ENCODE peak calls at places on chromosomes 3 and 15, in ten cellular contexts. Y, Q, F, O, S, T, Z, K, E and M are unnamed samples. For H3K4me1, the result is how much of the 10 kb centered on the place peaks cover.

GRCh38 chr15:70077436-70077835 is 20.3 kb downstream of the TLE3 start:
- DNase-seq in Y (no peak), Q (peak), F (no peak), O (no peak), S (no peak), T (no peak), Z (no peak), K (peak), E (no peak), M (no peak)

GRCh38 chr3:23944007-23944760 is 902 bp upstream of the NR1D2 start:
- DNase-seq in Y (no peak), Q (no peak), F (no peak), O (no peak), S (no peak), T (no peak), Z (no peak), K (no peak), E (no peak), M (no peak)

GRCh38 chr15:51812598-51812997 is 16.9 kb upstream of the TMOD3 start:
- DNase-seq in Y (no peak), Q (no peak), F (no peak), O (no peak), S (no peak), T (no peak), Z (no peak), K (no peak), E (no peak), M (no peak)

GRCh38 chr3:195259146-195259563 is 11.8 kb downstream of the XXYLT1 start:
- DNase-seq in Y (no peak), Q (no peak), F (peak), O (no peak), S (no peak), T (no peak), Z (peak), K (no peak), E (no peak), M (no peak)

GRCh38 chr15:64112077-64112772 is 16.4 kb downstream of the SNX1 start:
- DNase-seq in Y (no peak), Q (no peak), F (no peak), O (no peak), S (no peak), T (no peak), Z (no peak), K (no peak), E (no peak), M (no peak)

GRCh38 chr3:170033489-170033888 is 4.3 kb upstream of the GPR160 start:
- DNase-seq in Y (no peak), Q (no peak), F (no peak), O (peak), S (peak), T (no peak), Z (no peak), K (no peak), E (no peak), M (no peak)

GRCh38 chr3:100413619-100414018 is 12.3 kb downstream of the LNP1 start:
- DNase-seq in Y (no peak), Q (no peak), F (no peak), O (no peak), S (no peak), T (no peak), Z (no peak), K (no peak), E (no peak), M (no peak)

GRCh38 chr3:78690806-78691205 is 1077.0 kb downstream of the ROBO1 start:
- DNase-seq in Y (no peak), Q (no peak), F (no peak), O (no peak), S (no peak), T (no peak), Z (no peak), K (no peak), E (no peak), M (no peak)

GRCh38 chr3:187360523-187361060 is 7.6 kb upstream of the RTP4 start:
- DNase-seq in Y (no peak), Q (no peak), F (no peak), O (no peak), S (no peak), T (no peak), Z (no peak), K (no peak), E (peak), M (no peak)

GRCh38 chr15:39456113-39456512 is 124.8 kb upstream of the THBS1 start:
- DNase-seq in Y (no peak), Q (no peak), F (no peak), O (no peak), S (no peak), T (no peak), Z (no peak), K (no peak), E (no peak), M (no peak)

GRCh38 chr3:194967126-194968117 is 281.7 kb downstream of the FAM43A start:
- DNase-seq in Y (no peak), Q (no peak), F (no peak), O (peak), S (no peak), T (no peak), Z (peak), K (no peak), E (no peak), M (no peak)

GRCh38 chr15:71647479-71647792 is 162.9 kb upstream of the NR2E3 start:
- DNase-seq in Y (no peak), Q (no peak), F (no peak), O (no peak), S (no peak), T (no peak), Z (no peak), K (no peak), E (no peak), M (no peak)

GRCh38 chr3:98733055-98733777 is 29.9 kb upstream of the ST3GAL6 start:
- DNase-seq in Y (peak), Q (peak), F (peak), O (peak), S (no peak), T (no peak), Z (no peak), K (peak), E (peak), M (peak)

GRCh38 chr3:152349397-152349796 is 80.7 kb downstream of the MBNL1 start:
- DNase-seq in Y (no peak), Q (no peak), F (peak), O (no peak), S (no peak), T (no peak), Z (no peak), K (no peak), E (no peak), M (no peak)

GRCh38 chr3:52431459-52432223 is 13.3 kb downstream of the SEMA3G start:
- DNase-seq in Y (no peak), Q (peak), F (no peak), O (no peak), S (no peak), T (no peak), Z (no peak), K (no peak), E (no peak), M (no peak)

DNA sequence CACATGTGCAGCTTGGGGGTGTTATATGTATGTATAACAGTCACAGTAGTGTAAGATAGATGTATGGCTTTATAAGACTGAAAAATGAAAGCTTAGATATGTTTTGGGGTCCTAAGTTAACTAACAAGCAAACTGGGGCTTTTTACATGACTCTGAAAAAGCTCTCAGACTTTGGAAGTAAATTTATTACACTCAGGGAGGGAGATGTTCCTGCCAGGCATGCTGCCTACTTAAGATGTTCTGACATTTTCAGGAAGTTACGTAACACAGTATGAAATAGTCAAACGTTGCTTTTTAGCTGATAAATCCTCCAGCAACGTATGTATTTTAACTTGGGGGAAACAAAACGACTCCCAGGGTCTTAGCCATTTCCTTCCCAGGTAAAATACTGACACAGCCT is 1.7 kb upstream of the IFT57 start:
- DNase-seq in Y (no peak), Q (no peak), F (no peak), O (no peak), S (no peak), T (no peak), Z (no peak), K (no peak), E (no peak), M (no peak)
- H3K4me3 ChIP-seq in Y (no peak), Q (no peak), F (no peak), O (no peak), S (peak), T (no peak), Z (no peak), K (peak), E (peak), M (no peak)

GRCh38 chr3:71393093-71393492 is 190.4 kb downstream of the FOXP1 start:
- DNase-seq in Y (no peak), Q (no peak), F (no peak), O (no peak), S (no peak), T (no peak), Z (no peak), K (no peak), E (no peak), M (no peak)
- H3K4me1 ChIP-seq in Y (under half), Q (under half), F (under half), O (under half), S (half or more), T (under half), Z (under half), K (under half), E (under half), M (under half)

GRCh38 chr3:3081659-3082546 is 28.3 kb downstream of the IL5RA start:
- DNase-seq in Y (no peak), Q (no peak), F (no peak), O (no peak), S (no peak), T (no peak), Z (no peak), K (no peak), E (no peak), M (no peak)

GRCh38 chr3:3082547-3082924 is 27.6 kb downstream of the IL5RA start:
- DNase-seq in Y (no peak), Q (no peak), F (no peak), O (no peak), S (no peak), T (no peak), Z (no peak), K (no peak), E (no peak), M (no peak)

GRCh38 chr3:3084890-3085289 is 25.3 kb downstream of the IL5RA start:
- DNase-seq in Y (no peak), Q (no peak), F (no peak), O (no peak), S (no peak), T (no peak), Z (no peak), K (no peak), E (no peak), M (no peak)

GRCh38 chr3:3085782-3086181 is 24.4 kb downstream of the IL5RA start:
- DNase-seq in Y (no peak), Q (no peak), F (no peak), O (no peak), S (no peak), T (no peak), Z (no peak), K (no peak), E (no peak), M (no peak)

DNA sequence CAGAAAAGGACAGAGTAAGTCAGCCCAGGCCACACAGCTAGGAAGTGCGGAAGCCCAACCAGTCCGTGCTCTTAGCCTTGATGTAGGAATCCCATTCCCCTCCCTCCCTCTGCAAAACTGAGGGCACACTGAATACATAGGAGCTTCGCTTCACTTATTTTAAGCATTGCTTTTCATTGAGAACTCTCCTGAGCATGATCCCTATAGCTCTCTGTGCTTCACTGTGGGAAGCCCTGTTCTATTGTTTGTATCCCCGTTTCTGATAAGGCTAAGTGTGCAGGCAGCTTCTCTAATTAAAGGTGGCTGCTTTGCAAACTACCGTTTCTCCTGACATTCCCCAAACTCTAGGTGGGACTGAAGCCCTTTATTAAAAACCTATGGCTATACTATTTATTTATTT is 29.9 kb downstream of the IL5RA start:
- DNase-seq in Y (no peak), Q (no peak), F (no peak), O (no peak), S (no peak), T (no peak), Z (no peak), K (no peak), E (peak), M (no peak)
- H3K27ac ChIP-seq in Y (no peak), Q (no peak), F (no peak), O (no peak), S (no peak), T (no peak), Z (no peak), K (no peak), E (no peak), M (no peak)

GRCh38 chr15:74724570-74725240 is 623 bp downstream of the CYP1A1 start:
- DNase-seq in Y (no peak), Q (no peak), F (no peak), O (no peak), S (no peak), T (no peak), Z (no peak), K (no peak), E (no peak), M (no peak)
- H3K4me3 ChIP-seq in Y (no peak), Q (no peak), F (no peak), O (no peak), S (no peak), T (no peak), Z (no peak), K (no peak), E (no peak), M (no peak)

DNA sequence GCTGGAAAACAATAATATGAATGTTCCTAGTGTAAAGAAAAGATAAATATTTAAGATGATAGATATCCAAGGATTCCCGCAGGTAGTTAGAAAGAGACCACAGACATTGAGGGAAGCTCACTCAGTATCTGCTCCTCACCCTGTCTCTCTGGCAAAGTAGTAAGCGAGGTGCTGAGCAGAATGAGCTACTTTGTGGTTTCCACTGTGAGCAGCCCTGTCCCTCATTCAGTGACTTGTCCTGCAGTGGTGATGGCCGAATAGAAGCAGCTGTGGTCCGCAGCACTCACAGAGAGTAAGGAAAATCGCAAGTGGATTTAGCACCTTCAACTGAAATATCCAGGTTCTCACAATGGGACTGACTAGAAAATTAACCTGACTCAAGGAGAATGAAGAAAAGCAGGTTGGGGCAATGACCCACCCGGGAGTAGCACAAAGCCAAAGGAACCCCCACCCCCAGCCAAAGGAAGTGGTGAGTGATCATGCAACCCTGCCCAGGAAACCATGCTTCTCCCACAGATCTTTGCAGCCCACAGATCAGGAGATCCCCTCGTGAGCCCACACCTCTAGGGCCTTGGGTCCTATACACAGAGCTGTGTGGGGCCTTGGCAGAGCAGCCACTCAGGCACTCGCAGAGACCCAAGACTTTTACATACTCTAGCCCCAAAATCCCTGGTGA is 21.8 kb upstream of the SLC25A38 start:
- DNase-seq in Y (no peak), Q (no peak), F (no peak), O (no peak), S (peak), T (no peak), Z (no peak), K (no peak), E (no peak), M (no peak)
- H3K4me1 ChIP-seq in Y (under half), Q (under half), F (under half), O (under half), S (under half), T (under half), Z (under half), K (under half), E (under half), M (under half)

GRCh38 chr15:37095197-37095992 is 5.0 kb downstream of the MEIS2 start:
- DNase-seq in Y (no peak), Q (peak), F (no peak), O (no peak), S (no peak), T (no peak), Z (no peak), K (no peak), E (peak), M (peak)
- H3K27ac ChIP-seq in Y (no peak), Q (peak), F (no peak), O (peak), S (no peak), T (no peak), Z (peak), K (no peak), E (no peak), M (peak)

DNA sequence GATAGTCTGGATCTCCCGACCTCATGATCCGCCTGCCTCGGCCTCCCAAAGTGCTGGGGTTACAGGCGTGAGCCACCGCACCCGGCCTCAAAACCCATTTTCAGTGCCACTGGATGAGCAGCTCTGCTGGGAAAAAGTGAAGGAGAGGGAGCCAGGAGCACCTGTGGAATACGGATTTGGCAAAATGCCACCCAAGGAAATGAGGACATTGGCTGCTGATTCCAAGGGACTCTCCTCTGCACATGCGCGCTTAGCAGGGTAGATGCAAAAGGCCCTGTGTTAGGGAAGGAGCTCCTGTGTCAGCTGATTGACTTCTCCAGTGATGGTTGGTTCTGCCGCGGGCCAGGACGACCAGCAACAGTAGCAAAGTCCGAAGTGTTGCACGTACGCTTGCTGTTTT is 43.4 kb upstream of the IGF1R start:
- DNase-seq in Y (no peak), Q (no peak), F (no peak), O (no peak), S (no peak), T (no peak), Z (no peak), K (no peak), E (no peak), M (no peak)
- H3K4me3 ChIP-seq in Y (no peak), Q (no peak), F (no peak), O (no peak), S (no peak), T (no peak), Z (no peak), K (no peak), E (no peak), M (no peak)

DNA sequence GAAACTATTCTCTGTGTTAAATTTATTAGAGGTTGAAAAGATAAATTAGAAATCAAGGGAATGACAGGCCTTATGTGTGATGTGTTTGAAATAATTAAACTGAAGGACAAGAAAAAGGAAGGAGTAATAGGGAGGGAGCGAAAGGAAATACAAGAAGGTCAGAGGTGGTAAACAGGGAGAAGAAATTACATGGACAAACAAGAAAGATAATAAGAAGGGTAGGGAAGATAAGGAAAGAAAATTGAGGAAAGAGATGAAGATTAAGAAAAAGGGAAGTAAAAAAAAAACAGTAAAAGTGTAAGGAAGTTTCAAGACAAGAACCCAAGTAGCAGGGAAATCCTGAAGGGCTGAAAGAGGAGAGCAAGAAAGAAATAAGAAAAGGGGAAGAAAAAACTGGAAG is 26.2 kb upstream of the ANXA2 start:
- DNase-seq in Y (no peak), Q (no peak), F (no peak), O (no peak), S (no peak), T (no peak), Z (no peak), K (no peak), E (no peak), M (no peak)
- H3K4me1 ChIP-seq in Y (half or more), Q (under half), F (half or more), O (under half), S (under half), T (under half), Z (under half), K (under half), E (under half), M (under half)

GRCh38 chr3:42264399-42265058 is 1.5 kb downstream of the CCK start:
- DNase-seq in Y (no peak), Q (peak), F (no peak), O (peak), S (no peak), T (peak), Z (no peak), K (peak), E (no peak), M (no peak)
- H3K27ac ChIP-seq in Y (no peak), Q (no peak), F (no peak), O (no peak), S (no peak), T (no peak), Z (no peak), K (no peak), E (no peak), M (no peak)